ENCODE peak calls at places on chromosomes 4 and X, in nine cellular contexts. U is T-helper 1 cell; M is adipocyte; K is germinal center; W is Calu3; N is choroid plexus epithelial cell; R is stomach; V is LoVo; S is stimulated activated CD4-positive, alpha-beta T cell treated with anti-CD3 and anti-CD28 coated beads, Interleukin-1b, Interleukin-23, amount 100 ng/mL, for 48 hours. T is an unnamed sample.

GRCh38 chr4:82421796-82422560 is 8.3 kb downstream of the HNRNPDL start:
- DNase-seq in S (no peak), N (no peak), M (no peak), R (no peak), W (no peak), K (no peak), V (no peak), U (no peak), T (no peak)

GRCh38 chrX:87900320-87900908 is 382.8 kb downstream of the KLHL4 start:
- DNase-seq in V (no peak), S (peak; percentile 2), R (no peak), U (no peak), M (no peak), K (no peak), W (no peak), N (no peak), T (no peak)

GRCh38 chr4:2820216-2820982 is 23.2 kb upstream of the ADD1 start:
- DNase-seq in U (no peak), V (no peak), W (no peak), N (no peak), M (no peak), R (no peak), S (no peak), K (no peak), T (no peak)

GRCh38 chr4:112203593-112203992 is 28.0 kb upstream of the AP1AR start:
- DNase-seq in M (no peak), S (no peak), V (no peak), K (no peak), R (no peak), N (no peak), W (no peak), U (no peak), T (no peak)

GRCh38 chrX:69073721-69074120 is 91.5 kb downstream of the PJA1 start:
- DNase-seq in N (no peak), W (no peak), M (no peak), K (no peak), R (no peak), V (no peak), S (no peak), U (no peak), T (no peak)

GRCh38 chr4:67468801-67469200 is 76.5 kb downstream of the CENPC start:
- DNase-seq in M (no peak), W (no peak), S (no peak), U (no peak), N (no peak), R (no peak), K (no peak), V (no peak), T (no peak)

GRCh38 chrX:132480581-132481203 is 8.1 kb downstream of the MBNL3 start:
- DNase-seq in S (peak; percentile 18), M (peak; percentile 59), K (peak; percentile 41), V (peak; percentile 19), W (peak; percentile 14), N (peak; percentile 11), R (peak; percentile 49), U (peak; percentile 17), T (peak; percentile 71)

GRCh38 chr4:40308528-40309122 is 26.5 kb upstream of the CHRNA9 start:
- DNase-seq in S (no peak), W (no peak), U (no peak), K (no peak), M (no peak), R (no peak), N (no peak), V (no peak), T (no peak)

GRCh38 chr4:151688785-151689043 is 72.1 kb downstream of the GATB start:
- DNase-seq in M (no peak), V (no peak), N (no peak), W (no peak), R (no peak), S (no peak), K (no peak), U (no peak), T (no peak)

GRCh38 chrX:123648028-123648810 is 84.6 kb downstream of the THOC2 start:
- DNase-seq in V (peak; percentile 43), R (peak; percentile 61), U (no peak), K (no peak), N (peak; percentile 87), W (peak; percentile 74), M (peak; percentile 27), S (peak; percentile 1), T (no peak)

GRCh38 chr4:181301735-181302380 is 941.3 kb upstream of the TENM3 start:
- DNase-seq in R (peak; percentile 59), W (peak; percentile 69), K (no peak), V (peak; percentile 40), S (peak; percentile 4), U (no peak), N (peak; percentile 47), M (peak; percentile 20), T (peak; percentile 48)

T was measured in left lobe of liver.